ENCODE peak calls at places on chromosomes 4 and X, in four cellular contexts. C is AG04449, Y is cardiac muscle cell, O is mucosa of descending colon. E is an unnamed sample.

GRCh38 chrX:94854251-94854650 is 1180.2 kb downstream of the FAM133A start:
- DNase-seq in C (no peak), Y (no peak), O (no peak), E (no peak)

GRCh38 chr4:2024683-2025082 is 15.9 kb upstream of the NELFA start:
- DNase-seq in C (no peak), Y (no peak), O (no peak), E (no peak)

GRCh38 chrX:154980330-154981115 is 42.0 kb downstream of the F8 start:
- DNase-seq in C (no peak), Y (peak), O (peak), E (no peak)

GRCh38 chrX:29872831-29873230 is 342.5 kb upstream of the MAGEB2 start:
- DNase-seq in C (no peak), Y (no peak), O (no peak), E (no peak)

GRCh38 chrX:53048169-53049126 is at the start of gene GPR173:
- DNase-seq in C (no peak), Y (peak), O (peak), E (no peak)

GRCh38 chrX:56729152-56729557 is at the start of gene NBDY:
- DNase-seq in C (no peak), Y (peak), O (peak), E (peak)

GRCh38 chr4:2290974-2291704 is 29.2 kb upstream of the MXD4 start:
- DNase-seq in C (no peak), Y (no peak), O (peak), E (peak)

GRCh38 chr4:169158046-169158445 is 112.7 kb downstream of the SH3RF1 start:
- DNase-seq in C (no peak), Y (no peak), O (no peak), E (no peak)

GRCh38 chrX:148203531-148203930 is 222.4 kb downstream of the FMR1NB start:
- DNase-seq in C (no peak), Y (no peak), O (no peak), E (no peak)

GRCh38 chr4:102869569-102870227 is 906 bp downstream of the CISD2 start:
- DNase-seq in C (no peak), Y (no peak), O (peak), E (no peak)

GRCh38 chr4:145882594-145882993 is 56.0 kb downstream of the ZNF827 start:
- DNase-seq in C (no peak), Y (no peak), O (no peak), E (no peak)

GRCh38 chr4:53656421-53656981 is 65.2 kb upstream of the LNX1 start:
- DNase-seq in C (no peak), Y (peak), O (no peak), E (no peak)
- TF ChIP-seq CTCF in C (peak), Y (peak), O (no peak), E (peak)

GRCh38 chr4:98630804-98631454 is 27.5 kb downstream of the TSPAN5 start:
- DNase-seq in C (no peak), Y (peak), O (no peak), E (no peak)
- TF ChIP-seq CTCF in C (no peak), Y (peak), O (no peak), E (peak)

DNA sequence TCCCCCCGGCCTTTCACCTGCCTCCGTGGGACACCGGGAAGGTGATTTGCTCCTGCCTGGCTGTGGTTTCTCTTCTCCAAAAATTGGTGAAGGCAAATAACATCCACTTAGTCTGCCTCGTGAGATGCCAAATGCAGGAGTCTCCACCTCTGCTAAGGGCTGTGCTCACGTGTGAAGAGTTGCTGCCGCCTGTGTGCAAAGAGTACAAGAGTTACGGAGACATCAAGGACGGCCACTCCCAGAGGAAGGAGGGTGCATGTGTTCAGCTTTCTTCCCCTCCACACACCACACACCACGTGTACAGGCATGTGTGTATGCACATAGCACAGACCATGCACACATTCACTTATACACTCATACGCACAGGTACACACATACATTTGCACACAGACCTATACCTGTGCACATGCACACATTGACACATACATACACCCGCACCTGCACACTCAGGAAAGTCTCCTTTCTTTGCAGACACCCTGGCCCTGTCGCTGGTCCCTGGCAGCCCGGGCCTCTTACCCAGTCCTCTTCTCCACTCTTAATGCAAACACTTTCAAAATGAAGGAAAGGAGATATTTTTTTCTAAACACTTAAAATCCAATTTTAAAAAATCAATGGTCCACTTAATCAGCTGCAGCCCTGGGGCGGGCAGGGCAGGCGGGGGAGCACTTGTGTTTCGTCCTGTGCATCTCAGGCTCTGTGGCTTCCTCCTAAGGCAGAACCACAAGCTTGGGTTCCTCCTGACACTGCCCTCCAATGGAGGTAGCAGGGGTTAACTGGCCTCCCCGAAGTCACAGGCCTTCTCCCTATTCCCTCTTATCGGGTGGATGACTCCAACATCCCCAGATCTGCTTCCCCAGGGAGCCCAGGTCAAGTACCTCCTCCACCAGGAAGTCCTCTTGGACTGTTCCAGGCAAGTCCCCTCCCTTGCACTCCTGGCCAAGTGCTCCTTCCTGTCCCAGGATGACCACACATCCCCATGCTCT is 103.0 kb downstream of the CPZ start:
- DNase-seq in C (no peak), Y (no peak), O (no peak), E (no peak)
- TF ChIP-seq CTCF in C (no peak), Y (no peak), O (no peak), E (no peak)

GRCh38 chr4:98833384-98833783 is 95.5 kb downstream of the EIF4E start:
- DNase-seq in C (no peak), Y (no peak), O (no peak), E (no peak)

GRCh38 chr4:98827661-98828060 is 101.3 kb downstream of the EIF4E start:
- DNase-seq in C (no peak), Y (no peak), O (no peak), E (no peak)

GRCh38 chr4:98828801-98829200 is 100.1 kb downstream of the EIF4E start:
- DNase-seq in C (no peak), Y (no peak), O (peak), E (no peak)
- TF ChIP-seq CTCF in C (no peak), Y (no peak), O (no peak), E (peak)

GRCh38 chrX:66038115-66038514 is 1.8 kb downstream of the VSIG4 start:
- DNase-seq in C (no peak), Y (no peak), O (no peak), E (no peak)
- TF ChIP-seq CTCF in C (no peak), Y (no peak), O (no peak), E (no peak)

GRCh38 chr4:7876096-7876993 is 63.3 kb downstream of the AFAP1 start:
- DNase-seq in C (no peak), Y (peak), O (no peak), E (no peak)
- TF ChIP-seq CTCF in C (peak), Y (peak), O (no peak), E (peak)

GRCh38 chrX:19005909-19006308 is 22.0 kb upstream of the PHKA2 start:
- DNase-seq in C (no peak), Y (no peak), O (no peak), E (no peak)
- TF ChIP-seq CTCF in C (no peak), Y (no peak), O (no peak), E (no peak)

DNA sequence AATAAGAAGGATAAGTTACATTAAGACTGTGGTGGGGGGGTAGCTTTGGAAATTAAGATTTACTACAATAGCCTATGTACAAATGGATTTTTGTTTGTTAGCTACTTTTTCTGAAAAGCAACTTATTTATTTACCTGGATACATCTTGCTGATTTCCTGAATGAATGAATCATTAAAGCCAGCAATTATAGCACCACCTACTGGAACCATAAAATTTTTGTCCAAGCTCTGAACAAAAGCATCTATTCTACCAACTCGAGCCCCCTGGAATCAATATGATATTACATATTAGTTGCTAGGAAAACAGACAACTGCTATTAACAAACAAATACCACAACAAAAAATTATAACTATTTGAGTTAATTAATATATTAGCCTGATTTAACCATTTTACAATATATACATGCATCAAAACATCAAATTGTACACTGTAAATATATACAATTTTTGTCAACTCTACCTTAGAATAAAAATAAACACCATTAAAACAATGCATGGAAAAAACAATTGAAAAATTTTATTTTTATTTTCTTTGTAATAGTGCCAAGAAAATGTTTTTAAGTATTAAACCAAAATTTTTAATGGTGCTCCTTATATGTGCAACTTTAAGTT is 15.3 kb downstream of the SEPSECS start:
- DNase-seq in C (no peak), Y (peak), O (no peak), E (no peak)
- TF ChIP-seq CTCF in C (peak), Y (peak), O (no peak), E (peak)

E was measured in chondrocyte.